ENCODE peak calls at places on chromosomes 12 and 14, in eight cellular contexts. J, D, N, F, U, X, Y and B are unnamed samples.

GRCh38 chr14:82500222-82500621 is 966.6 kb upstream of the SEL1L start:
- DNase-seq in J (no peak), D (no peak), N (no peak), F (no peak), U (no peak), X (no peak), Y (no peak), B (no peak)

GRCh38 chr12:70469221-70469820 is 103.2 kb downstream of the KCNMB4 start:
- DNase-seq in J (no peak), D (no peak), N (no peak), F (no peak), U (peak; percentile 36), X (no peak), Y (no peak), B (no peak)

GRCh38 chr14:24430682-24431568 is 1.2 kb downstream of the KHNYN start:
- DNase-seq in J (peak; percentile 41), D (no peak), N (no peak), F (peak; percentile 59), U (no peak), X (no peak), Y (peak; percentile 29), B (no peak)

GRCh38 chr12:64178122-64178521 is 44.0 kb downstream of the KICS2 start:
- DNase-seq in J (no peak), D (no peak), N (no peak), F (peak; percentile 96), U (no peak), X (no peak), Y (no peak), B (no peak)

GRCh38 chr12:109715310-109716091 is 1.9 kb downstream of the FAM222A start:
- DNase-seq in J (peak; percentile 63), D (no peak), N (peak; percentile 42), F (no peak), U (no peak), X (no peak), Y (peak; percentile 49), B (peak; percentile 87)

GRCh38 chr12:27193854-27194544 is 50.1 kb upstream of the STK38L start:
- DNase-seq in J (no peak), D (no peak), N (peak; percentile 37), F (peak; percentile 86), U (no peak), X (no peak), Y (no peak), B (peak; percentile 45)

GRCh38 chr12:12070674-12071661 is at the start of gene BCL2L14:
- DNase-seq in J (no peak), D (peak; percentile 59), N (no peak), F (no peak), U (peak; percentile 36), X (no peak), Y (no peak), B (no peak)

GRCh38 chr12:110791589-110791988 is 48.9 kb upstream of the PPP1CC start:
- DNase-seq in J (no peak), D (no peak), N (no peak), F (no peak), U (peak; percentile 36), X (no peak), Y (no peak), B (no peak)

GRCh38 chr14:54488318-54488645 is 498 bp downstream of the GMFB start:
- DNase-seq in J (no peak), D (no peak), N (no peak), F (no peak), U (no peak), X (no peak), Y (no peak), B (no peak)

DNA sequence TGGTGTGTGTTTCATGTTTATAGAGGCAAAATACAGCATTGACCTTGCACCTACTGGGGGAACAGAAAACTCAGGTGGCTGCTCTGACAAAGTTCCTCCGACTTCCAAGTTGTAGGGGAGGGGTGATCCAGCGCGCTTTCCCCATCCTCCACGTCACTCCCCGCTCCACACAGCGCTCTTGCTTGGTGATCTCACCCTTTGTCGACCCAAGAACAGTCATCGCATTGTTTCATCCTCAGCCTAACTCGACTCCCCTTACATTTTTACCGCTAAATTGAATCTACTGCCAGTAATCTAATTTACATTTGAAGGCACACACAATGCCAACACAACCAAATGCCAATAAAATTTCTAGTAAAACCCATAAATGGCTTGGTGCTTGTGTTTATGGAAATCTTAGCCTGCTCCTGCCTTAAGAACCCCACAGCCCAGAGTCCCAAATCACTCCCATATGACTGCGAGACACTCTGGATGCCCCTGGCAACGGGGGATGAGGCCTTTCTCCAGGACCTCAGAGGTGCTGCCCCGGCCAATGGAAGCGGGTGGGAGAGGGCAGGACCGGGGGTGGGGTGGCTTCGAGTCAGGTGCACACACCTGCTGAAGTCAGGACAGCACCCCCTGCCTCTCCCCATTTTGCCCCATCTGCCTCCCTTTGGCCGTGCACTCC is 98.2 kb upstream of the GSC start:
- DNase-seq in J (no peak), D (no peak), N (no peak), F (no peak), U (no peak), X (peak; percentile 9), Y (no peak), B (no peak)
- TF ChIP-seq USF2 in J (no peak), D (no peak), N (no peak), F (no peak), U (no peak), X (no peak), Y (no peak), B (no peak)

GRCh38 chr12:92041742-92042141 is 103.9 kb downstream of the BTG1 start:
- DNase-seq in J (no peak), D (no peak), N (no peak), F (peak; percentile 33), U (no peak), X (no peak), Y (no peak), B (no peak)
- TF ChIP-seq USF2 in J (no peak), D (no peak), N (no peak), F (no peak), U (no peak), X (no peak), Y (no peak), B (no peak)

DNA sequence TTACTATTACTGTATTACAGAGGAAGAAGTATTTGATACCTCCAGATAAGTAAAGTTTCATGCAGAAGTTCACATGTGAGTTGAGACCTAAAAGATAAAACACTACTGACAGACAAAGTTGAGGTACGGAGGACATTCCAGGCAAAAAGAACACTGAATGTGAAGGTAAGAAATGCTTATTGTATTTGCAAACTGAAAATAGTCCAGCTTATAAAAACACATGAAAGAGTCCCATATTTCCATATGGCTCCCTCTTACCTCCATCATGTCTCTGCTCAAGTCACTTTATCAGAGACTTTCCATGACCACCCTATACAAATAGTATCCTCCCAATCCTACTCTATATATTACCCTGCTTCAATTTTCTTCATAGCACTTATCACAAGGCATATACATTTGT is 35.8 kb downstream of the SENP1 start:
- DNase-seq in J (no peak), D (no peak), N (no peak), F (no peak), U (no peak), X (no peak), Y (no peak), B (no peak)
- TF ChIP-seq USF2 in J (no peak), D (no peak), N (no peak), F (no peak), U (no peak), X (no peak), Y (no peak), B (no peak)

DNA sequence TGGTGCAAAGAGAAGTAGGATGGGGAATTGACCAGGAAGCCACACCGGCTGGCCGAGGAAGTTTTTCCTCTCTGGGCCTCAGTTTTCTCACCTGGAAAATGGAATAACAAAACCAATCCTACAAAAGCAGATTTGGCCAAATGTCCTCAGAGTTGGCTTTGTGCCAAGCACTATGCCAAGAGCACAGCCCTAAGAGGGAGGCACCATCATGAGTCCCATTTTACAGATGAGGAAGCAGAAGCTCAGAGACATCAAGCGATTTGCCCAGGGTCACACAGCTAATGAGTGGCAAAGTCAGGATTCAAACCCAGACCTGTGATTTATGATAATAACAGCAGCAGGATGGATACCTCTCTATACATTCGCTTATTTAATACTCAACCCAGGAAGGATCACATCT is 27.3 kb downstream of the RASAL1 start:
- DNase-seq in J (no peak), D (no peak), N (no peak), F (no peak), U (no peak), X (no peak), Y (no peak), B (no peak)
- TF ChIP-seq USF2 in J (no peak), D (no peak), N (no peak), F (no peak), U (no peak), X (no peak), Y (no peak), B (no peak)

GRCh38 chr12:79560165-79560889 is 130.4 kb downstream of the PAWR start:
- DNase-seq in J (no peak), D (peak; percentile 93), N (no peak), F (no peak), U (no peak), X (no peak), Y (no peak), B (no peak)
- TF ChIP-seq USF2 in J (no peak), D (no peak), N (no peak), F (no peak), U (no peak), X (no peak), Y (no peak), B (no peak)

GRCh38 chr14:65096323-65097089 is 5.8 kb downstream of the MAX start:
- DNase-seq in J (no peak), D (no peak), N (no peak), F (no peak), U (no peak), X (no peak), Y (peak; percentile 62), B (peak; percentile 54)

GRCh38 chr14:65098586-65098985 is 3.7 kb downstream of the MAX start:
- DNase-seq in J (no peak), D (no peak), N (no peak), F (peak; percentile 46), U (peak; percentile 37), X (no peak), Y (no peak), B (no peak)

GRCh38 chr14:65100905-65101541 is 1.3 kb downstream of the MAX start:
- DNase-seq in J (no peak), D (no peak), N (no peak), F (no peak), U (no peak), X (no peak), Y (no peak), B (no peak)

GRCh38 chr14:65092340-65092739 is 10.0 kb downstream of the MAX start:
- DNase-seq in J (no peak), D (no peak), N (no peak), F (no peak), U (no peak), X (no peak), Y (no peak), B (no peak)

DNA sequence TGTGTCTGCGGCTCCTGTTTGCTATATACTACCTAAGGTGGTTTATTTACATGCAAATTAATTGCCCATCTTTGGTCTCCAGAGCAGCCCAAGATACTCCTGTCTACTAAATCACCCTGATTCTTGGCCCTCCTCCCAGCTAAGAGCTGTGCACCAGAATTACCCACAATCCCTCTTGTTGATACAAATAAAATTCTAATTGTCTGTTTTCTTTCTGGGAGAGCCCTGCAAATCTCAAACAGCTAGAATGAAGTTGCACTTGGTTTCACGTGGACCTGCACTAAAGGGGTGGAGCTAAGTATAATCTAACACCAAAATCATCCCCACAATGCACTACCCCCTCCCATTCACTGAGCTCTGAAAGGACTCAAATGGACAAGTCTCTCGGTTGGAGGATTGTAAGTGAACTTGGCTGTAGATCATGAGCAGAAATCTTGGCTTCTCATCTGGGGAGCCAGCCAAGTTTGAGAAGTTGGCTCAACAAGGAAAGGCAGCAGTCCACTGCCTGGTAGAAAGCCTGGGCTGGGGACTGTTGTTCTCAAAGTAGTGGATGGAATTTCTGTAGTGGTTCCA is 6.6 kb downstream of the MAX start:
- DNase-seq in J (no peak), D (no peak), N (no peak), F (peak; percentile 74), U (no peak), X (no peak), Y (no peak), B (no peak)
- TF ChIP-seq USF2 in J (no peak), D (no peak), N (no peak), F (no peak), U (no peak), X (no peak), Y (no peak), B (no peak)